ENCODE peak calls at places on chromosomes 11 and 22, in six cellular contexts. R, N, X, M, K and S are unnamed samples.

GRCh38 chr22:46043816-46044717 is 67.1 kb upstream of the WNT7B start:
- DNase-seq in R (peak), N (no peak), X (no peak), M (no peak), K (no peak), S (no peak)

GRCh38 chr11:86588566-86589090 is 83.8 kb downstream of the ME3 start:
- DNase-seq in R (no peak), N (no peak), X (no peak), M (no peak), K (no peak), S (no peak)

GRCh38 chr11:73980001-73980960 is 2.4 kb downstream of the UCP2 start:
- DNase-seq in R (no peak), N (peak), X (peak), M (peak), K (no peak), S (no peak)

GRCh38 chr11:119666061-119666460 is 62.9 kb downstream of the NECTIN1 start:
- DNase-seq in R (no peak), N (no peak), X (no peak), M (no peak), K (no peak), S (no peak)

GRCh38 chr22:44260216-44261035 is 52.3 kb downstream of the SHISAL1 start:
- DNase-seq in R (peak), N (no peak), X (no peak), M (no peak), K (no peak), S (no peak)

GRCh38 chr22:28441720-28442263 is 237.8 kb downstream of the TTC28 start:
- DNase-seq in R (no peak), N (no peak), X (no peak), M (peak), K (no peak), S (no peak)

GRCh38 chr11:27373856-27374602 is 11.0 kb upstream of the CCDC34 start:
- DNase-seq in R (no peak), N (no peak), X (no peak), M (peak), K (no peak), S (no peak)

GRCh38 chr11:70824590-70825300 is 426.4 kb downstream of the CTTN start:
- DNase-seq in R (no peak), N (no peak), X (no peak), M (no peak), K (no peak), S (no peak)

GRCh38 chr11:70757241-70757640 is 358.9 kb downstream of the CTTN start:
- DNase-seq in R (no peak), N (no peak), X (no peak), M (no peak), K (no peak), S (no peak)

GRCh38 chr22:33838644-33839043 is 81.6 kb downstream of the LARGE1 start:
- DNase-seq in R (no peak), N (no peak), X (no peak), M (no peak), K (no peak), S (no peak)

GRCh38 chr11:112949781-112950575 is 11.2 kb upstream of the NCAM1 start:
- DNase-seq in R (no peak), N (no peak), X (no peak), M (no peak), K (no peak), S (no peak)

GRCh38 chr11:68903288-68903630 is 373 bp downstream of the MRPL21 start:
- DNase-seq in R (no peak), N (no peak), X (no peak), M (no peak), K (no peak), S (peak)

GRCh38 chr11:68905421-68906360 is 2.0 kb downstream of the IGHMBP2 start:
- DNase-seq in R (no peak), N (no peak), X (no peak), M (no peak), K (no peak), S (no peak)

GRCh38 chr11:68900835-68901381 is 2.7 kb downstream of the MRPL21 start:
- DNase-seq in R (no peak), N (no peak), X (no peak), M (no peak), K (no peak), S (no peak)

GRCh38 chr11:68903631-68904457 is at the start of the genes IGHMBP2 and MRPL21:
- DNase-seq in R (peak), N (no peak), X (peak), M (peak), K (peak), S (peak)

GRCh38 chr11:68904458-68904847 is 762 bp downstream of the IGHMBP2 start:
- DNase-seq in R (no peak), N (no peak), X (peak), M (no peak), K (no peak), S (no peak)
- TF ChIP-seq SIN3A in R (no peak), N (no peak), X (no peak), M (no peak), K (no peak), S (no peak)

GRCh38 chr11:131281316-131281715 is 89.1 kb upstream of the NTM start:
- DNase-seq in R (no peak), N (no peak), X (no peak), M (no peak), K (no peak), S (no peak)
- TF ChIP-seq SIN3A in R (no peak), N (no peak), X (no peak), M (no peak), K (no peak), S (no peak)

GRCh38 chr22:36384766-36385400 is 2.9 kb downstream of the MYH9 start:
- DNase-seq in R (no peak), N (no peak), X (no peak), M (no peak), K (no peak), S (no peak)
- TF ChIP-seq SIN3A in R (peak), N (no peak), X (no peak), M (no peak), K (no peak), S (peak)

GRCh38 chr11:47991266-47991830 is 11.0 kb downstream of the PTPRJ start:
- DNase-seq in R (no peak), N (no peak), X (no peak), M (no peak), K (no peak), S (no peak)
- TF ChIP-seq SIN3A in R (no peak), N (no peak), X (no peak), M (no peak), K (no peak), S (no peak)

GRCh38 chr11:83087035-83087434 is 15.3 kb upstream of the RAB30 start:
- DNase-seq in R (no peak), N (no peak), X (no peak), M (peak), K (no peak), S (no peak)

GRCh38 chr11:83097671-83098070 is 26.0 kb upstream of the RAB30 start:
- DNase-seq in R (no peak), N (no peak), X (no peak), M (no peak), K (no peak), S (no peak)

GRCh38 chr11:83088965-83089364 is 17.3 kb upstream of the RAB30 start:
- DNase-seq in R (no peak), N (no peak), X (peak), M (peak), K (no peak), S (no peak)

GRCh38 chr11:83093634-83094033 is 21.9 kb upstream of the RAB30 start:
- DNase-seq in R (no peak), N (no peak), X (no peak), M (no peak), K (no peak), S (no peak)

DNA sequence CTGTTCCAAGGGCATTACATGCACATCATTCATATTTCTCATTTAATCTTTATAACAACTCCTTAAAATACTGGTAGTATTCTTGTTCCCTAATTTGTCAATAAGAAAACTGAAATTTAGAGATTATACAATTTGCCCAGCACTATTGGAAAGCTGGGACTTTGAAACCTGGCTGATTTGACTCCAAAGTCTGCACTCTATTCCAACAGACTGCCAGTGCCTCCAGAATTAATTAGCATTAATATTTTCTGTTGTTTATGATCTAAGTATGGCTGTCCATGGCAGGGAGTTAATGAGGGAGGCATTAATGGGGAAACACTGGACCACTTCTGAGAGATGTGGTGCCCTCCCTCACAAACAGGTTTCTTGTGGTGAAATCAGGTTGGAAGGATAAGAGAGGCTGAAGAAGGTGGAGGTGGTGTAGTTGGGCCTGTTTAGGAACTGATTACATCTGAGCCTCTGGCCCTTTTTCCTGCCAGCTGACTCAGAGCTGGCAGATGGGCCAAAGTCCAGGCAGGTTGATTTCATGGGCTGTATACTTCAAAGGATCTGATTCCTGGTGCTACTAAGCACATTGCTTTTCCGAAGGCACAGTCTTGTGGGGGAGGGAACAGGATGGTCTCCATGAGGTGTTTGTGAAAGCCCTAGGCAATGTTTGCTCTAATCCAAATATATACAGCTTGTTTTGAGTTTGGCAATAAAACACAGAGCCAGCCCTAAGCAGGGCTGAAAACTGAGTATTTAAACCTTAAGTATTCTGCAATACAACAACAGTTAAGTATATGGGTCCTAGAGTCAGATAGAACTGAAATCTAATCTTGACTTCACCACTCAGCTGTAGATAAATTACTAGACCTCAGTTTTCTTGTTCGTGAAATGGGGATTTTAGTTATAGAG is 21.0 kb upstream of the RAB30 start:
- DNase-seq in R (no peak), N (no peak), X (no peak), M (peak), K (peak), S (no peak)
- TF ChIP-seq SIN3A in R (no peak), N (no peak), X (no peak), M (peak), K (no peak), S (no peak)

GRCh38 chr11:446886-447285 is 3.2 kb upstream of the PTDSS2 start:
- DNase-seq in R (no peak), N (no peak), X (no peak), M (no peak), K (no peak), S (no peak)
- TF ChIP-seq SIN3A in R (no peak), N (no peak), X (no peak), M (no peak), K (no peak), S (no peak)

DNA sequence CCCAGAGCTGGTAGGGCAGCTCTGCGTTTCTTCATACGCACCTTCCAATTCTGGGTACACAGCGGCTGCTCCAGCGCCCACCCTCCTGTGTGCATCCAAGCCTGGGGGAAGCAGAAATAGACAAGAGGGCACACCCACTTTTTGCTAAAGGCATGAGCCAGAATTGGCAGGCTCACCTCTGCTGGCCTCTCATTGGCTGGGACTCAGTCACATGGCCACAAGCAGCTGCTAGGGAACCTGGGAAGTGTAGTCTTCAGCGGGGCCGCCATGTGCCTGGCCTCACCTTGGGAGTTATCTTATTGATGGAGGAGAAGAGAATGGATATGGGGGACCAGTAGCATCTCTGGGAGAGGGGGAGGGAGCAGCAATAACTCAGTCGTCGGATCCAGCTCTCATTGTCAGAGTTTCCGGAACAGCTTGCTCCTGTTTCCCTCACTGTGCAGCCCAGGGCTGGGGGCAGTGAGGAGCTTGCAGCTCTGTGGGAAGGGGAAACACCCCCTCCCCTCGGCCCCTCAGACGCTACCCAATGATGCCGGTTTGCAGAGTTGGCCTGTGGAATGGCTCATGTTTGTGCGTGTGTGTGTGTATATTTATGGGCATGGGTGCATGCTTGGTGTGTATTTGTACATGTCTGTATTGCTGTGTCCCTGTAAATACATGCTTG is 11.8 kb upstream of the MIEF1 start:
- DNase-seq in R (peak), N (no peak), X (peak), M (peak), K (peak), S (no peak)
- TF ChIP-seq SIN3A in R (no peak), N (no peak), X (no peak), M (no peak), K (no peak), S (no peak)

GRCh38 chr11:114566273-114566672 is 6.6 kb upstream of the NXPE1 start:
- DNase-seq in R (no peak), N (no peak), X (no peak), M (no peak), K (no peak), S (no peak)

GRCh38 chr11:114562166-114562916 is 2.7 kb upstream of the NXPE1 start:
- DNase-seq in R (no peak), N (no peak), X (no peak), M (no peak), K (no peak), S (no peak)

GRCh38 chr11:114563077-114563476 is 3.4 kb upstream of the NXPE1 start:
- DNase-seq in R (no peak), N (no peak), X (no peak), M (no peak), K (peak), S (no peak)

GRCh38 chr11:114569781-114570180 is 10.1 kb upstream of the NXPE1 start:
- DNase-seq in R (no peak), N (no peak), X (peak), M (no peak), K (no peak), S (no peak)

DNA sequence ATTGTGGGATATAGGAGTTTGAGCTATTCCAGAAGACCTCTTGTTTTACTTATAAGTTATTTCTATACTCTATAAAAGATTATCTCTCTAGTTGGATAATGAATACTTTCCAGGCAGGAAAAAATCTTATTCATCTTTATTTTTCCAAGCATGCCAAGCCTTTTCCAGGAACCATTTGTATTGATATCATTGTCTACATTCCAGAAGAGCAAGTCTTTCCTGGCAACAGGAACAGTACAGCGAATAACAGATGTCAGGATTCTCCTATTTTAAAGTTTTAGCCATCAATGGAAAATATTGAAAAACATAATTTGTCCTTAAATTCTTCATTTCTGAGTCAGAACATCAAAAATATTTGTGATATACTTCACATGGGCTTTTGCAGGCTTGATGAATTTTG is 5.2 kb upstream of the NXPE1 start:
- DNase-seq in R (no peak), N (no peak), X (no peak), M (no peak), K (no peak), S (no peak)
- TF ChIP-seq SIN3A in R (no peak), N (no peak), X (no peak), M (no peak), K (no peak), S (no peak)

GRCh38 chr22:24445481-24446290 is 18.3 kb downstream of the ADORA2A start:
- DNase-seq in R (no peak), N (no peak), X (peak), M (peak), K (no peak), S (no peak)
- TF ChIP-seq SIN3A in R (no peak), N (no peak), X (no peak), M (no peak), K (no peak), S (no peak)

GRCh38 chr22:19643448-19644313 is 70.6 kb upstream of the SEPTIN5 start:
- DNase-seq in R (no peak), N (no peak), X (peak), M (no peak), K (no peak), S (no peak)

GRCh38 chr22:19646383-19646782 is 67.9 kb upstream of the SEPTIN5 start:
- DNase-seq in R (no peak), N (no peak), X (no peak), M (no peak), K (no peak), S (no peak)

GRCh38 chr22:19645391-19645790 is 68.9 kb upstream of the SEPTIN5 start:
- DNase-seq in R (no peak), N (no peak), X (no peak), M (no peak), K (no peak), S (no peak)

GRCh38 chr22:19645905-19646304 is 68.4 kb upstream of the SEPTIN5 start:
- DNase-seq in R (no peak), N (no peak), X (no peak), M (no peak), K (no peak), S (no peak)

DNA sequence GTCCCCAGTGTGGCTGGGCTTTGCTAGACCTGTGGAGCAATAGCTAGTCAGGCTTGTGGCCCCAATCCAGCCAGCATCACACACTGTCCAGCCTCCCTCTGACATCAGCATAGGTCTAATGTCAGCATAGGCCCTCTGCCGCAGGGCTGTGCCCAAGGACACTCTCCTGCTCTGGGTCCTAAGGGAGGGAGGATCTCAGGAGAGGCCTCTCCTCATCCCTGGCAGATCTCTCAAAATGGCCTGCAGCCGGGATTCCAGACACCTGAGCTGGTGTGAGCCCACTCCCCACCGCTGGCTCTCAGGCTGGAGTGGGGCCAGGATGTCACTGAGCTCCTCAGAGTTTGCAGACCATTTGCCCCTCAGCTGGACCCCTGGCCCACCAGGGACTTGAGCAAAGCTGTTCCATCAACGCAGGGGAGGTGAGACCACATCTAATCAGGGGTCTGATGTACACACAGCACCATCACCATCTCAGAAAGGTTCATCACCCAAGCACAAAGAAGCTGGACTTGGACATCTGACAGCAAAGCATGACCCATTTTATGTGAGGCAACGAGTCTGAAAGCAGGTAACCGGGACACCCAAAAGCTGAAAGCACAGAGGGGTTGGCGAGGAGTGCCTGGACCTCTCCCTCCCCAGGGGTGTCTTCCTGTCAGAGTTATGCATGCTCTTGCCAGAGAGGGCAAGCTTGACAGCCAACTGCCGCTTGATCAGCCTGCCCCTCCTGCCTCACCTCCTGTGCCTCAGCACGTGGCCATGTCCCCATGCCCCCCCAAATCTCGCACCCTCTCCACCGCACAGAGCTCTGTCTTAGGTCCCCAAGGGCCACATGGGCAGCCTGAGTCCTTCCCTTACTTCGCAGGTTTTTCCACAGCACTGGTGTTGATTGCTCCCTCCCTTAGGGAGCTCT is 69.7 kb upstream of the SEPTIN5 start:
- DNase-seq in R (no peak), N (no peak), X (peak), M (no peak), K (no peak), S (no peak)
- TF ChIP-seq SIN3A in R (no peak), N (no peak), X (no peak), M (no peak), K (no peak), S (no peak)